ENCODE peak calls at places on chromosomes 1 and 21, in ten cellular contexts. W is effector CD4-positive, alpha-beta T cell; F is fibroblast of lung; Y is psoas muscle; M is fibroblast of pulmonary artery; C is CD4-positive, alpha-beta memory T cell; X is neural progenitor cell; L is GM03348; U is iPS-NIHi11; S is CD4-positive, alpha-beta T cell. J is an unnamed sample.

GRCh38 chr1:236893626-236894545 is 98.8 kb downstream of the MTR start:
- DNase-seq in S (no peak), M (no peak), Y (no peak), F (no peak), X (no peak), W (no peak), C (no peak), L (peak), U (no peak), J (no peak)

GRCh38 chr1:32056598-32056997 is 16.1 kb upstream of the TMEM39B start:
- DNase-seq in U (no peak), C (no peak), S (no peak), Y (no peak), F (no peak), M (no peak), L (no peak), W (no peak), X (no peak), J (no peak)

GRCh38 chr21:33539612-33540011 is 2.3 kb downstream of the GART start:
- DNase-seq in L (peak), S (no peak), X (no peak), M (peak), U (no peak), W (no peak), C (no peak), F (peak), Y (no peak), J (no peak)

GRCh38 chr1:182226618-182227017 is 165.0 kb downstream of the GLUL start:
- DNase-seq in Y (no peak), U (no peak), C (no peak), W (no peak), M (no peak), F (no peak), L (no peak), S (no peak), X (no peak), J (no peak)

GRCh38 chr1:160858127-160858909 is 4.4 kb downstream of the CD244 start:
- DNase-seq in U (no peak), F (no peak), S (no peak), L (no peak), C (no peak), M (no peak), X (no peak), W (no peak), Y (no peak), J (no peak)

GRCh38 chr1:79497193-79497773 is 490.8 kb upstream of the ADGRL4 start:
- DNase-seq in F (peak), Y (no peak), M (peak), S (no peak), C (no peak), W (no peak), X (peak), U (peak), L (peak), J (peak)

GRCh38 chr21:14383596-14384210 is 757 bp upstream of the HSPA13 start:
- DNase-seq in S (no peak), U (no peak), X (no peak), W (no peak), L (peak), F (peak), Y (no peak), C (peak), M (peak), J (peak)

GRCh38 chr21:34613679-34614442 is 1.1 kb downstream of the RCAN1 start:
- DNase-seq in S (no peak), Y (no peak), W (no peak), F (peak), L (peak), C (no peak), X (peak), U (peak), M (no peak), J (no peak)

GRCh38 chr1:12182410-12182946 is 15.7 kb downstream of the TNFRSF1B start:
- DNase-seq in S (no peak), C (no peak), F (no peak), W (no peak), Y (no peak), L (no peak), U (no peak), X (no peak), M (peak), J (no peak)

GRCh38 chr1:46466477-46467182 is 23.0 kb upstream of the DMBX1 start:
- DNase-seq in W (no peak), X (peak), L (peak), U (peak), F (peak), M (no peak), S (no peak), C (no peak), Y (no peak), J (peak)

GRCh38 chr21:39364949-39365348 is 16.1 kb upstream of the HMGN1 start:
- DNase-seq in X (no peak), L (no peak), M (no peak), S (no peak), C (no peak), F (no peak), Y (no peak), W (no peak), U (no peak), J (no peak)

GRCh38 chr1:157230500-157230899 is 92.3 kb upstream of the ETV3 start:
- DNase-seq in M (no peak), Y (no peak), S (no peak), L (no peak), X (no peak), U (no peak), F (no peak), C (no peak), W (no peak), J (no peak)

GRCh38 chr1:60833173-60833572 is 249.2 kb upstream of the NFIA start:
- DNase-seq in Y (no peak), U (no peak), F (no peak), M (peak), W (no peak), X (no peak), C (no peak), S (no peak), L (no peak), J (no peak)

GRCh38 chr1:181496759-181497158 is 13.4 kb downstream of the CACNA1E start:
- DNase-seq in F (no peak), S (no peak), U (no peak), X (no peak), M (no peak), W (no peak), L (no peak), C (no peak), Y (no peak), J (no peak)

GRCh38 chr1:230283678-230284077 is 142.5 kb downstream of the PGBD5 start:
- DNase-seq in M (no peak), X (no peak), S (no peak), C (no peak), U (no peak), Y (peak), F (no peak), L (no peak), W (no peak), J (no peak)

GRCh38 chr1:204207136-204207616 is 6.6 kb downstream of the GOLT1A start:
- DNase-seq in M (peak), C (peak), F (peak), S (peak), X (peak), W (peak), L (peak), Y (peak), U (peak), J (peak)

GRCh38 chr1:92483442-92484170 is 3.1 kb downstream of the GFI1 start:
- DNase-seq in C (peak), U (peak), L (no peak), X (peak), W (peak), F (no peak), S (peak), Y (no peak), M (no peak), J (no peak)

GRCh38 chr1:145918992-145919939 is 749 bp upstream of the PEX11B start:
- DNase-seq in M (peak), L (peak), U (peak), X (peak), S (no peak), C (no peak), F (peak), W (no peak), Y (peak), J (no peak)

GRCh38 chr1:24888971-24889670 is 41.0 kb downstream of the RUNX3 start:
- DNase-seq in U (no peak), F (peak), W (no peak), L (peak), M (peak), C (no peak), S (no peak), X (no peak), Y (no peak), J (no peak)

GRCh38 chr1:88736633-88737248 is 52.7 kb downstream of the PKN2 start:
- DNase-seq in S (no peak), U (peak), X (peak), F (peak), C (no peak), Y (no peak), M (peak), L (peak), W (no peak), J (peak)

GRCh38 chr1:215682232-215682631 is 115.1 kb downstream of the KCTD3 start:
- DNase-seq in X (no peak), C (no peak), W (no peak), M (no peak), L (peak), F (no peak), U (no peak), S (no peak), Y (no peak), J (no peak)

GRCh38 chr1:243946946-243947345 is 96.9 kb upstream of the AKT3 start:
- DNase-seq in W (peak), L (peak), M (peak), C (no peak), U (peak), X (peak), F (no peak), Y (no peak), S (peak), J (peak)

GRCh38 chr1:225999227-225999911 is at the start of gene SDE2:
- DNase-seq in X (peak), C (peak), M (peak), Y (peak), W (peak), F (peak), U (peak), S (peak), L (peak), J (peak)

GRCh38 chr1:200319143-200319542 is 90.7 kb downstream of the ZNF281 start:
- DNase-seq in U (no peak), F (no peak), Y (no peak), W (no peak), C (no peak), S (no peak), L (no peak), M (no peak), X (no peak), J (no peak)

GRCh38 chr1:188128761-188129160 is 1300.0 kb downstream of the PLA2G4A start:
- DNase-seq in C (no peak), F (no peak), U (peak), Y (no peak), W (no peak), X (no peak), M (peak), L (no peak), S (no peak), J (no peak)

GRCh38 chr1:180881806-180882509 is 30.7 kb upstream of the KIAA1614 start:
- DNase-seq in M (peak), F (peak), C (no peak), Y (no peak), W (no peak), L (peak), X (peak), S (no peak), U (peak), J (peak)

GRCh38 chr1:247854899-247855545 is 2.0 kb upstream of the TRIM58 start:
- DNase-seq in W (no peak), S (no peak), M (no peak), F (no peak), Y (no peak), L (no peak), C (no peak), X (no peak), U (no peak), J (no peak)

GRCh38 chr1:236821111-236821625 is 26.1 kb downstream of the MTR start:
- DNase-seq in L (no peak), Y (no peak), X (peak), W (no peak), F (peak), U (no peak), C (no peak), M (no peak), S (no peak), J (no peak)

GRCh38 chr1:62228139-62228882 is 33.7 kb downstream of the L1TD1 start:
- DNase-seq in W (no peak), X (no peak), M (no peak), F (no peak), Y (no peak), S (no peak), C (no peak), L (no peak), U (no peak), J (no peak)

GRCh38 chr1:95012389-95012788 is 60.4 kb downstream of the ALG14 start:
- DNase-seq in C (no peak), W (no peak), Y (no peak), U (no peak), M (peak), S (no peak), L (peak), F (peak), X (no peak), J (no peak)

GRCh38 chr1:46802901-46803574 is 4.2 kb downstream of the CYP4B1 start:
- DNase-seq in Y (no peak), M (no peak), C (no peak), X (no peak), L (peak), W (no peak), F (no peak), U (no peak), S (no peak), J (no peak)

GRCh38 chr1:241828576-241828975 is 19.4 kb upstream of the EXO1 start:
- DNase-seq in L (peak), X (no peak), F (peak), S (no peak), U (no peak), W (no peak), M (no peak), C (no peak), Y (no peak), J (no peak)

GRCh38 chr1:68495968-68496679 is 758 bp downstream of the DEPDC1 start:
- DNase-seq in L (no peak), C (no peak), W (no peak), U (peak), M (no peak), F (no peak), Y (no peak), X (peak), S (no peak), J (peak)

GRCh38 chr21:44590311-44590721 is 2.0 kb downstream of the KRTAP10-6 start:
- DNase-seq in Y (no peak), L (no peak), U (no peak), F (no peak), S (no peak), W (no peak), C (no peak), X (no peak), M (no peak), J (no peak)

GRCh38 chr1:1968767-1969504 is 34.6 kb downstream of the CFAP74 start:
- DNase-seq in M (no peak), L (no peak), W (no peak), C (no peak), X (no peak), U (no peak), S (no peak), F (no peak), Y (no peak), J (no peak)

GRCh38 chr1:37477198-37477931 is 3.0 kb downstream of the ZC3H12A start:
- DNase-seq in M (peak), W (peak), X (no peak), S (peak), L (peak), C (peak), Y (peak), U (peak), F (peak), J (peak)

GRCh38 chr1:111603979-111604378 is 15.6 kb upstream of the RAP1A start:
- DNase-seq in W (peak), U (no peak), X (no peak), L (no peak), M (no peak), F (no peak), Y (no peak), C (peak), S (peak), J (no peak)